ENCODE peak calls at places on chromosomes 11 and 22, in eight cellular contexts. C is lung, K is cardiac muscle cell, P is pancreas, T is neuronal stem cell, Z is mucosa of descending colon, V is MM.1S, G is psoas muscle. M is an unnamed sample.

GRCh38 chr22:42436402-42436801 is 4.2 kb upstream of the NFAM1 start:
- DNase-seq in C (no peak), G (no peak), T (no peak), K (no peak), V (no peak), Z (no peak), P (no peak), M (no peak)

GRCh38 chr11:106012744-106013143 is 9.3 kb downstream of the MSANTD4 start:
- DNase-seq in T (no peak), Z (no peak), P (no peak), K (peak; percentile 76), C (no peak), G (no peak), V (no peak), M (no peak)

GRCh38 chr22:19921544-19922081 is 20.0 kb upstream of the COMT start:
- DNase-seq in V (no peak), G (no peak), P (no peak), Z (no peak), T (no peak), C (no peak), K (no peak), M (no peak)

GRCh38 chr22:38799265-38800002 is 5.5 kb upstream of the DNAL4 start:
- DNase-seq in Z (no peak), P (no peak), T (no peak), V (no peak), C (no peak), K (peak; percentile 85), G (no peak), M (no peak)

GRCh38 chr11:103622296-103622695 is 414.1 kb upstream of the DDI1 start:
- DNase-seq in C (no peak), Z (no peak), G (no peak), K (no peak), V (no peak), P (no peak), T (no peak), M (no peak)

GRCh38 chr11:96481204-96481603 is 91.4 kb downstream of the JRKL start:
- DNase-seq in Z (no peak), T (no peak), C (no peak), G (no peak), P (no peak), V (no peak), K (no peak), M (no peak)

GRCh38 chr11:2509481-2510001 is 64.7 kb downstream of the KCNQ1 start:
- DNase-seq in Z (no peak), G (peak; percentile 32), P (peak; percentile 48), C (peak; percentile 26), K (no peak), V (no peak), T (no peak), M (no peak)

GRCh38 chr11:102761646-102762238 is 18.7 kb downstream of the MMP10 start:
- DNase-seq in G (no peak), P (no peak), Z (no peak), T (peak; percentile 11), V (no peak), K (no peak), C (no peak), M (no peak)

GRCh38 chr11:64743591-64744543 is at the start of gene RASGRP2:
- DNase-seq in K (peak; percentile 46), Z (peak; percentile 86), T (no peak), P (peak; percentile 86), C (peak; percentile 74), V (no peak), G (peak; percentile 94), M (no peak)

GRCh38 chr22:23533328-23533762 is 46.7 kb downstream of the IGLL1 start:
- DNase-seq in P (peak; percentile 37), Z (peak; percentile 52), K (peak; percentile 61), T (peak; percentile 70), V (peak; percentile 16), G (peak; percentile 32), C (no peak), M (peak; percentile 68)

GRCh38 chr22:32999039-32999861 is 58.9 kb downstream of the SYN3 start:
- DNase-seq in K (no peak), G (no peak), C (no peak), Z (no peak), T (no peak), P (no peak), V (no peak), M (no peak)

GRCh38 chr11:107576497-107577086 is 11.1 kb upstream of the ALKBH8 start:
- DNase-seq in G (peak; percentile 56), P (no peak), T (peak; percentile 30), C (peak; percentile 50), Z (no peak), V (peak; percentile 56), K (peak; percentile 66), M (no peak)

GRCh38 chr11:62856333-62856910 is 17.0 kb upstream of the WDR74 start:
- DNase-seq in C (no peak), P (no peak), Z (no peak), K (no peak), V (no peak), T (no peak), G (no peak), M (no peak)

GRCh38 chr11:26827567-26828037 is 105.7 kb upstream of the SLC5A12 start:
- DNase-seq in K (peak; percentile 79), V (no peak), P (peak; percentile 9), G (no peak), Z (no peak), T (no peak), C (no peak), M (no peak)

GRCh38 chr22:50739894-50740293 is 1.9 kb downstream of the ACR start:
- DNase-seq in Z (no peak), K (no peak), T (no peak), P (no peak), V (no peak), C (peak; percentile 23), G (peak; percentile 50), M (no peak)

GRCh38 chr22:31133911-31134310 is 6.4 kb downstream of the PLA2G3 start:
- DNase-seq in T (no peak), P (peak; percentile 76), C (no peak), G (peak; percentile 45), K (no peak), V (no peak), Z (no peak), M (no peak)

GRCh38 chr11:104254347-104254746 is 90.4 kb upstream of the PDGFD start:
- DNase-seq in Z (peak; percentile 27), C (no peak), V (peak; percentile 24), K (peak; percentile 70), G (no peak), T (peak; percentile 71), P (peak; percentile 17), M (peak; percentile 55)

GRCh38 chr11:28836285-28837081 is 728.3 kb downstream of the METTL15 start:
- DNase-seq in G (no peak), V (no peak), C (no peak), T (peak; percentile 26), Z (no peak), K (peak; percentile 95), P (no peak), M (no peak)

GRCh38 chr11:69493931-69494821 is 12.7 kb downstream of the LINC01488 start:
- DNase-seq in G (peak; percentile 39), T (no peak), V (no peak), Z (peak; percentile 17), P (peak; percentile 38), C (no peak), K (no peak), M (no peak)

GRCh38 chr11:61777234-61778090 is 14.9 kb downstream of the TMEM258 start:
- DNase-seq in V (no peak), T (no peak), G (peak; percentile 79), K (no peak), P (peak; percentile 94), C (no peak), Z (peak; percentile 65), M (no peak)

GRCh38 chr11:108559340-108559739 is 34.2 kb downstream of the EXPH5 start:
- DNase-seq in V (no peak), K (peak; percentile 66), Z (no peak), C (no peak), T (no peak), G (no peak), P (no peak), M (no peak)

GRCh38 chr11:120342678-120343077 is 6.5 kb downstream of the ARHGEF12 start:
- DNase-seq in G (no peak), V (no peak), T (no peak), Z (no peak), C (no peak), K (no peak), P (no peak), M (no peak)
- H3K4me1 ChIP-seq in G (peaks cover 78% of the 10 kb centered on the region), V (peaks cover 53% of the 10 kb centered on the region), T (peaks cover 5% of the 10 kb centered on the region), Z (peaks cover 57% of the 10 kb centered on the region), C (peaks cover 3% of the 10 kb centered on the region), K (peaks cover 78% of the 10 kb centered on the region), P (peaks cover 36% of the 10 kb centered on the region), M (no peaks in the 10 kb centered on the region)

DNA sequence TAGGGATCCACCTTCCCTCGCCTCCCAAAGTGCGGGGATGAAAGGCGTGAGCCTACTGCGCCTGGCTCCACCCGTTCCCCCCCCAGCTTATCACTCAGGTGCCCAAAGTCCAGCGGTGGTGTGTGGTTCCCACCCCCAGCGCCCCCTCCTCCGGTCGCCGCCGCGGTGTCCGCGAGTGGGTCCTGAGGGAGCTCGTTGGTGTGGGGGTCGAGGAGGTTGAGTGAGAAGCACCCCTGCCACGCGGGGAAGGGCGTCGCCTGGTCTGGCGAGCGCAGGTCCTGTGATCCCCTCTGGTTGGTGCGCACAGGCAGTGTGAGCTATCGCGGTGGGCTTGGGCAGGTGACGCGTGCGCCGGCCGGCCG is 3900.6 kb upstream of the OR11H1 start:
- DNase-seq in G (no peak), K (no peak), V (no peak), T (no peak), P (peak; percentile 83), Z (peak; percentile 26), C (no peak), M (no peak)
- H3K9me3 ChIP-seq in G (peaks cover 2% of the 10 kb centered on the region), K (peaks cover 23% of the 10 kb centered on the region), V (no peaks in the 10 kb centered on the region), T (peaks cover 30% of the 10 kb centered on the region), P (no peaks in the 10 kb centered on the region), Z (peaks cover 81% of the 10 kb centered on the region), C (no peaks in the 10 kb centered on the region), M (peaks cover 33% of the 10 kb centered on the region)

GRCh38 chr11:112751763-112752162 is 209.5 kb upstream of the NCAM1 start:
- DNase-seq in V (no peak), K (no peak), P (no peak), Z (no peak), C (no peak), T (no peak), G (no peak), M (no peak)

GRCh38 chr11:112751312-112751711 is 209.9 kb upstream of the NCAM1 start:
- DNase-seq in C (no peak), P (no peak), T (no peak), V (no peak), Z (no peak), G (no peak), K (no peak), M (no peak)

GRCh38 chr11:112753706-112754105 is 207.5 kb upstream of the NCAM1 start:
- DNase-seq in T (no peak), K (no peak), V (no peak), P (no peak), Z (no peak), C (no peak), G (no peak), M (no peak)

GRCh38 chr11:112756166-112756565 is 205.1 kb upstream of the NCAM1 start:
- DNase-seq in V (no peak), K (no peak), C (no peak), G (no peak), Z (no peak), T (no peak), P (no peak), M (no peak)

GRCh38 chr11:112752563-112752962 is 208.7 kb upstream of the NCAM1 start:
- DNase-seq in C (no peak), Z (no peak), V (no peak), P (no peak), T (no peak), K (no peak), G (no peak), M (no peak)
- H3K36me3 ChIP-seq in C (no peaks in the 10 kb centered on the region), Z (no peaks in the 10 kb centered on the region), V (no peaks in the 10 kb centered on the region), P (no peaks in the 10 kb centered on the region), T (no peaks in the 10 kb centered on the region), K (no peaks in the 10 kb centered on the region), G (no peaks in the 10 kb centered on the region), M (no peaks in the 10 kb centered on the region)

GRCh38 chr11:73236205-73236765 is 18.2 kb downstream of the P2RY2 start:
- DNase-seq in K (no peak), Z (peak; percentile 6), G (peak; percentile 64), V (no peak), T (no peak), P (no peak), C (no peak), M (no peak)
- H3K4me1 ChIP-seq in K (no peaks in the 10 kb centered on the region), Z (no peaks in the 10 kb centered on the region), G (peaks cover 67% of the 10 kb centered on the region), V (no peaks in the 10 kb centered on the region), T (peaks cover 9% of the 10 kb centered on the region), P (no peaks in the 10 kb centered on the region), C (peaks cover 10% of the 10 kb centered on the region), M (peaks cover 7% of the 10 kb centered on the region)